ENCODE peak calls at places on chromosomes 5 and 9, in four cellular contexts. E is kidney epithelial cell, Z is T1000, L is NCI-H1417. K is an unnamed sample.

GRCh38 chr5:45162974-45163373 is 354.2 kb downstream of the MRPS30 start:
- DNase-seq in L (no peak), Z (no peak), E (no peak), K (no peak)

GRCh38 chr9:131578778-131579504 is 33.6 kb downstream of the PRRT1B start:
- DNase-seq in Z (no peak), E (no peak), L (no peak), K (no peak)

GRCh38 chr5:62692946-62693713 is 114.5 kb downstream of the LRRC70 start:
- DNase-seq in E (no peak), L (peak), Z (no peak), K (no peak)

GRCh38 chr9:137083418-137084004 is 3.3 kb upstream of the MAN1B1 start:
- DNase-seq in L (no peak), E (peak), Z (peak), K (peak)

GRCh38 chr9:127921592-127922120 is 4.8 kb upstream of the ST6GALNAC4 start:
- DNase-seq in E (no peak), Z (peak), L (peak), K (no peak)

GRCh38 chr9:96177719-96178028 is 124.3 kb downstream of the HSD17B3 start:
- DNase-seq in Z (no peak), L (no peak), E (no peak), K (no peak)

GRCh38 chr5:75335952-75336624 is 932 bp upstream of the HMGCR start:
- DNase-seq in L (peak), E (peak), Z (no peak), K (no peak)

GRCh38 chr5:125786021-125786420 is 637.2 kb upstream of the GRAMD2B start:
- DNase-seq in Z (no peak), E (no peak), L (no peak), K (no peak)

GRCh38 chr9:131348631-131349521 is 45.0 kb upstream of the PRRC2B start:
- DNase-seq in E (no peak), L (no peak), Z (no peak), K (no peak)

GRCh38 chr5:147240266-147240985 is 5.6 kb downstream of the STK32A start:
- DNase-seq in Z (no peak), L (no peak), E (no peak), K (no peak)

GRCh38 chr5:1656271-1656975 is 132.7 kb upstream of the LPCAT1 start:
- DNase-seq in Z (no peak), E (no peak), L (no peak), K (no peak)

GRCh38 chr9:4555251-4555650 is 65.0 kb downstream of the SLC1A1 start:
- DNase-seq in Z (peak), E (peak), L (peak), K (no peak)

GRCh38 chr5:518721-519120 is 5.5 kb downstream of the SLC9A3 start:
- DNase-seq in Z (no peak), L (no peak), E (no peak), K (no peak)

GRCh38 chr5:40834391-40834848 is 602 bp downstream of the RPL37 start:
- DNase-seq in Z (no peak), E (no peak), L (peak), K (no peak)

GRCh38 chr9:101247297-101247696 is 137.5 kb downstream of the BAAT start:
- DNase-seq in L (no peak), Z (no peak), E (no peak), K (no peak)

GRCh38 chr9:136943291-136944093 is 1.0 kb downstream of the FBXW5 start:
- DNase-seq in Z (no peak), E (no peak), L (peak), K (no peak)

GRCh38 chr5:142960309-142960696 is 190.1 kb downstream of the ARHGAP26 start:
- DNase-seq in E (peak), Z (no peak), L (no peak), K (no peak)

GRCh38 chr9:114271556-114272510 is 51.1 kb upstream of the ORM1 start:
- DNase-seq in E (no peak), Z (no peak), L (peak), K (no peak)

GRCh38 chr9:96758845-96759673 is 18.8 kb downstream of the ZNF510 start:
- DNase-seq in L (no peak), Z (no peak), E (no peak), K (no peak)

GRCh38 chr5:106759152-106759551 is 911.6 kb downstream of the EFNA5 start:
- DNase-seq in E (no peak), Z (no peak), L (no peak), K (no peak)

GRCh38 chr5:97022898-97023297 is 87.0 kb downstream of the LNPEP start:
- DNase-seq in Z (no peak), L (no peak), E (no peak), K (no peak)

GRCh38 chr5:138601444-138601843 is 26.2 kb upstream of the HSPA9 start:
- DNase-seq in E (peak), L (no peak), Z (no peak), K (no peak)

GRCh38 chr5:151213803-151214613 is 9.9 kb downstream of the CCDC69 start:
- DNase-seq in Z (no peak), E (no peak), L (no peak), K (no peak)

GRCh38 chr9:21966140-21966851 is 27.9 kb downstream of the CDKN2A start:
- DNase-seq in Z (no peak), E (no peak), L (no peak), K (no peak)

GRCh38 chr5:58133631-58134296 is 326.1 kb downstream of the PLK2 start:
- DNase-seq in Z (no peak), E (no peak), L (peak), K (no peak)

GRCh38 chr5:110376281-110376916 is 350.1 kb downstream of the TMEM232 start:
- DNase-seq in L (peak), E (no peak), Z (no peak), K (no peak)

GRCh38 chr5:173143567-173143966 is 764 bp upstream of the BNIP1 start:
- DNase-seq in E (no peak), L (no peak), Z (no peak), K (no peak)

GRCh38 chr5:178483620-178484019 is 106.6 kb downstream of the COL23A1 start:
- DNase-seq in E (no peak), Z (no peak), L (peak), K (no peak)

K was measured in thoracic aorta.